ENCODE peak calls at places on chromosomes 16 and 17, in nine cellular contexts. Q, L, E, M, N, B, G, J and D are unnamed samples.

GRCh38 chr16:77220427-77220826 is 21.2 kb downstream of the SYCE1L start:
- DNase-seq in Q (no peak), L (no peak), E (no peak), M (no peak), N (no peak), B (no peak), G (no peak), J (no peak), D (no peak)

GRCh38 chr17:16912021-16912962 is 59.6 kb downstream of the TNFRSF13B start:
- DNase-seq in Q (peak), L (peak), E (no peak), M (no peak), N (no peak), B (no peak), G (no peak), J (no peak), D (no peak)

GRCh38 chr17:29959658-29960337 is 18.4 kb downstream of the EFCAB5 start:
- DNase-seq in Q (no peak), L (no peak), E (peak), M (no peak), N (peak), B (no peak), G (no peak), J (no peak), D (no peak)

GRCh38 chr16:87235810-87236515 is 81.2 kb downstream of the C16orf95 start:
- DNase-seq in Q (peak), L (no peak), E (no peak), M (no peak), N (no peak), B (no peak), G (no peak), J (no peak), D (no peak)

GRCh38 chr17:2011421-2012371 is 13.4 kb downstream of the RTN4RL1 start:
- DNase-seq in Q (no peak), L (no peak), E (peak), M (peak), N (peak), B (no peak), G (no peak), J (no peak), D (no peak)

GRCh38 chr17:21245703-21246102 is 7.5 kb downstream of the NATD1 start:
- DNase-seq in Q (no peak), L (no peak), E (no peak), M (no peak), N (no peak), B (no peak), G (no peak), J (no peak), D (no peak)

GRCh38 chr17:74295625-74296547 is 21.9 kb downstream of the DNAI2 start:
- DNase-seq in Q (no peak), L (no peak), E (peak), M (peak), N (peak), B (no peak), G (no peak), J (no peak), D (no peak)

GRCh38 chr16:87487361-87487924 is 5.4 kb downstream of the ZCCHC14 start:
- DNase-seq in Q (peak), L (no peak), E (no peak), M (no peak), N (peak), B (peak), G (no peak), J (no peak), D (peak)

GRCh38 chr17:46758614-46759013 is 59.9 kb downstream of the WNT3 start:
- DNase-seq in Q (no peak), L (no peak), E (no peak), M (no peak), N (no peak), B (no peak), G (no peak), J (no peak), D (no peak)

GRCh38 chr16:68091604-68092261 is 6.6 kb downstream of the NFATC3 start:
- DNase-seq in Q (no peak), L (no peak), E (peak), M (peak), N (peak), B (no peak), G (no peak), J (no peak), D (no peak)

GRCh38 chr17:48690655-48691054 is 31.7 kb downstream of the PRAC1 start:
- DNase-seq in Q (no peak), L (no peak), E (no peak), M (no peak), N (no peak), B (no peak), G (no peak), J (no peak), D (no peak)

GRCh38 chr17:8741771-8742170 is 2.9 kb downstream of the CCDC42 start:
- DNase-seq in Q (no peak), L (no peak), E (no peak), M (no peak), N (no peak), B (no peak), G (no peak), J (no peak), D (no peak)

GRCh38 chr17:18224428-18225120 is 861 bp upstream of the LLGL1 start:
- DNase-seq in Q (peak), L (no peak), E (peak), M (no peak), N (no peak), B (no peak), G (no peak), J (no peak), D (no peak)

GRCh38 chr17:73998246-73999220 is 204.9 kb upstream of the RPL38 start:
- DNase-seq in Q (peak), L (peak), E (no peak), M (peak), N (peak), B (peak), G (peak), J (peak), D (no peak)

GRCh38 chr17:64213995-64214507 is 49.0 kb downstream of the TEX2 start:
- DNase-seq in Q (no peak), L (no peak), E (peak), M (peak), N (peak), B (no peak), G (no peak), J (no peak), D (no peak)

GRCh38 chr16:30858111-30858495 is 35.8 kb downstream of the BCL7C start:
- DNase-seq in Q (no peak), L (no peak), E (no peak), M (no peak), N (no peak), B (no peak), G (no peak), J (no peak), D (no peak)

GRCh38 chr17:50181601-50182345 is 16.0 kb downstream of the SGCA start:
- DNase-seq in Q (no peak), L (no peak), E (peak), M (no peak), N (peak), B (no peak), G (no peak), J (no peak), D (no peak)

GRCh38 chr16:79437764-79438728 is 162.5 kb downstream of the MAF start:
- DNase-seq in Q (peak), L (no peak), E (no peak), M (peak), N (no peak), B (no peak), G (no peak), J (no peak), D (peak)

GRCh38 chr16:1261131-1261917 is 5.5 kb downstream of the TPSD1 start:
- DNase-seq in Q (peak), L (peak), E (no peak), M (peak), N (no peak), B (no peak), G (no peak), J (no peak), D (no peak)

GRCh38 chr17:72440961-72441360 is 320.1 kb downstream of the SOX9 start:
- DNase-seq in Q (no peak), L (no peak), E (no peak), M (no peak), N (no peak), B (no peak), G (no peak), J (no peak), D (no peak)

GRCh38 chr16:59385953-59386352 is 651.8 kb upstream of the GOT2 start:
- DNase-seq in Q (no peak), L (no peak), E (peak), M (peak), N (peak), B (no peak), G (no peak), J (no peak), D (no peak)

GRCh38 chr17:80219013-80219776 is 938 bp downstream of the SGSH start:
- DNase-seq in Q (no peak), L (peak), E (peak), M (peak), N (peak), B (peak), G (peak), J (peak), D (peak)

GRCh38 chr17:57861000-57861736 is 11.3 kb upstream of the MRPS23 start:
- DNase-seq in Q (peak), L (no peak), E (peak), M (peak), N (peak), B (peak), G (no peak), J (no peak), D (peak)

GRCh38 chr16:67939507-67940435 is 3.1 kb upstream of the PSMB10 start:
- DNase-seq in Q (no peak), L (peak), E (no peak), M (no peak), N (no peak), B (peak), G (no peak), J (peak), D (no peak)

GRCh38 chr16:50351116-50351515 is 17.7 kb downstream of the BRD7 start:
- DNase-seq in Q (no peak), L (no peak), E (no peak), M (no peak), N (peak), B (no peak), G (no peak), J (no peak), D (no peak)